ENCODE peak calls at places on chromosomes 4 and X, in five cellular contexts. B is SIG-M5; E is stimulated activated naive CD8-positive, alpha-beta T cell treated with anti-CD3 and anti-CD28 coated beads, Interleukin-15, amount 100 ng/mL, for 72 hours; Q is NCI-H345; P is mucosa of descending colon. S is an unnamed sample.
A peak's percentile ranks its signal among the peaks of the same experiment; 100 is the strongest.

GRCh38 chrX:119757979-119758681 is at the start of gene SOWAHD:
- DNase-seq in B (no peak), E (peak; percentile 15), Q (peak; percentile 25), P (peak; percentile 76), S (no peak)

GRCh38 chrX:82541822-82542221 is 966.3 kb upstream of the POU3F4 start:
- DNase-seq in B (no peak), E (no peak), Q (no peak), P (no peak), S (no peak)

GRCh38 chr4:145808021-145808650 is 128.2 kb downstream of the C4orf51 start:
- DNase-seq in B (no peak), E (peak; percentile 71), Q (no peak), P (no peak), S (peak; percentile 39)

GRCh38 chrX:123959281-123960063 is 2.0 kb upstream of the STAG2 start:
- DNase-seq in B (no peak), E (peak; percentile 31), Q (peak; percentile 6), P (peak; percentile 58), S (peak; percentile 4)

GRCh38 chr4:75051431-75051830 is 118.5 kb downstream of the PARM1 start:
- DNase-seq in B (no peak), E (no peak), Q (no peak), P (no peak), S (no peak)

GRCh38 chr4:19327364-19327763 is 924.3 kb upstream of the SLIT2 start:
- DNase-seq in B (no peak), E (no peak), Q (no peak), P (no peak), S (no peak)

GRCh38 chr4:146368209-146368608 is 153.5 kb downstream of the SLC10A7 start:
- DNase-seq in B (no peak), E (no peak), Q (no peak), P (no peak), S (no peak)

GRCh38 chrX:40573763-40574162 is 7.0 kb upstream of the ATP6AP2 start:
- DNase-seq in B (no peak), E (peak; percentile 11), Q (no peak), P (no peak), S (no peak)

GRCh38 chr4:144831971-144832370 is 186.0 kb downstream of the HHIP start:
- DNase-seq in B (no peak), E (no peak), Q (no peak), P (no peak), S (no peak)

S was measured in hypothalamus.